ENCODE peak calls at places on chromosome 3, in four cellular contexts. G is ovary, K is GM12865, Z is GM20000. U is an unnamed sample.

GRCh38 chr3:195815169-195815771 is 3.5 kb upstream of the MUC4 start:
- DNase-seq in K (no peak), Z (no peak), G (no peak), U (no peak)

GRCh38 chr3:17384567-17385296 is 357.7 kb downstream of the TBC1D5 start:
- DNase-seq in K (no peak), Z (no peak), G (no peak), U (no peak)

GRCh38 chr3:107412376-107412775 is 35.1 kb downstream of the CCDC54 start:
- DNase-seq in K (no peak), G (no peak), Z (no peak), U (no peak)

GRCh38 chr3:194879126-194879887 is 193.6 kb downstream of the FAM43A start:
- DNase-seq in G (no peak), Z (no peak), K (no peak), U (no peak)

GRCh38 chr3:193297421-193297820 is 56.4 kb downstream of the PLAAT1 start:
- DNase-seq in Z (peak; percentile 17), K (peak; percentile 52), G (no peak), U (no peak)

GRCh38 chr3:149658444-149659172 is 783 bp upstream of the WWTR1 start:
- DNase-seq in Z (peak; percentile 86), G (peak; percentile 79), K (peak; percentile 85), U (peak; percentile 83)

GRCh38 chr3:32105291-32106131 is 909 bp upstream of the GPD1L start:
- DNase-seq in K (no peak), Z (no peak), G (no peak), U (no peak)

GRCh38 chr3:12994357-12994606 is 78.9 kb downstream of the IQSEC1 start:
- DNase-seq in Z (peak; percentile 79), G (peak; percentile 67), K (peak; percentile 44), U (peak; percentile 54)

GRCh38 chr3:192444096-192444790 is 283.1 kb downstream of the FGF12 start:
- DNase-seq in K (peak; percentile 68), Z (peak; percentile 66), G (peak; percentile 76), U (peak; percentile 59)

GRCh38 chr3:128493221-128494151 is 485 bp upstream of the GATA2 start:
- DNase-seq in G (no peak), K (no peak), Z (no peak), U (no peak)

GRCh38 chr3:123695152-123695551 is 110.3 kb upstream of the HACD2 start:
- DNase-seq in Z (no peak), G (no peak), K (no peak), U (no peak)
- TF ChIP-seq CTCF in Z (no peak), G (no peak), K (no peak), U (no peak)

GRCh38 chr3:64166584-64167155 is 58.6 kb downstream of the PRICKLE2 start:
- DNase-seq in G (no peak), Z (no peak), K (no peak), U (no peak)
- TF ChIP-seq CTCF in G (no peak), Z (no peak), K (no peak), U (no peak)

GRCh38 chr3:136545664-136546266 is 206.4 kb downstream of the STAG1 start:
- DNase-seq in G (no peak), Z (no peak), K (no peak), U (no peak)
- TF ChIP-seq CTCF in G (no peak), Z (no peak), K (no peak), U (peak; percentile 24)

DNA sequence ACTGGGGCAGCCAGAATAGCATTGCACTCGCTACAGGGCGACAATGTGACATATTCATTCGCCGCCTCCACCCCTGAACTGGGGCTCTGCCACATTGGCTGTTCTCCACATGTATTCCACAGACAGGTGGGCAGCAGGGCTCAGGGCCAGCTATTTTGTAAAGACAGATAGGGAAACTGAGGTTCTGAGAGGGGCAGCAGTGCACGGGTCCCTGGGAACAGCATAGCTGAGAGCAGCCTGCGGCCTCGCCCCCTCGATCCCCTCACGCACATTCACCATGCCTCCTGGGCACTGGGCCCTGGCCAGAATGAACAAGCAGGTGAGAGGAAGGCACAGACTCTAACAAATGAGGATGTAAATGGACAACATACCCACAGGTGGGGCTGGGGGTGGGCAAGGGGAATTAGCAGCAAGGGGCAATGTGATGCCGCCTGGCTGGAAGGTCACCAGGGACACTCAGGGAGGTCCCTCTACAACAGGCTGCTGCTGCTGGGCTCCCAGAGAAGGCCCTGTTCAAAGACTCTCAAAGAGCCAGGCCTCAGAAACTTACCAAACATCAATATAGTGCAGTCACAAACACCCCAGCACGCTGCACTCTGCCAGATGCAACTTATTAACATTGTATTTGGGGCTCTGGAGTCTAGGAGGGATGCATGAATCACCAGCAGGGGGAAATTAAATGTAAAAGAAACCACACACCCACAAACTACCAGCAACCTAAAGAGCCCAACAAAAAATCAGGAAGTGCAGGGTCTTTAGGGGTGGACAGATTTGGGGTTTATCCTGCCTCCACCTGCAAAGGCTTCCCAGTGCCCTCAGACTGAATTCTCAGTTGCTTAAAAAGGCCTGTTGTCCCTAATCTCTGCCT is 74.8 kb upstream of the SPATA12 start:
- DNase-seq in G (no peak), K (no peak), Z (no peak), U (no peak)
- TF ChIP-seq CTCF in G (no peak), K (no peak), Z (no peak), U (no peak)